ENCODE peak calls at places on chromosomes 7 and 10, in eight cellular contexts. G is ecto neural progenitor cell; S is T-helper 9 cell; C is suprapubic skin; W is stimulated activated CD4-positive, alpha-beta T cell treated with anti-CD3 and anti-CD28 coated beads, Interleukin-1b, Interleukin-23, amount 100 ng/mL, for 24 hours; V is NCI-H2029; B is tibial artery; H is glutamatergic neuron. Z is an unnamed sample.

GRCh38 chr10:75234017-75234682 is 1.6 kb downstream of the COMTD1 start:
- DNase-seq in W (peak), H (peak), B (peak), V (peak), G (peak), S (peak), C (peak), Z (peak)

GRCh38 chr7:78601728-78602127 is 803.2 kb downstream of the PHTF2 start:
- DNase-seq in C (no peak), W (no peak), G (no peak), H (no peak), B (no peak), S (no peak), V (no peak), Z (no peak)

GRCh38 chr10:96838529-96838928 is 6.4 kb downstream of the LCOR start:
- DNase-seq in B (no peak), V (no peak), C (no peak), H (no peak), S (no peak), W (no peak), G (no peak), Z (no peak)

GRCh38 chr10:4529266-4529665 is 296.7 kb upstream of the AKR1E2 start:
- DNase-seq in B (no peak), W (no peak), S (no peak), C (no peak), H (no peak), G (no peak), V (no peak), Z (no peak)

GRCh38 chr7:107029061-107029763 is 15.3 kb upstream of the PRKAR2B start:
- DNase-seq in G (no peak), S (no peak), H (no peak), W (no peak), V (no peak), C (no peak), B (no peak), Z (no peak)

GRCh38 chr7:51246258-51247245 is 70.1 kb downstream of the COBL start:
- DNase-seq in V (no peak), S (no peak), C (no peak), G (peak), W (no peak), H (no peak), B (no peak), Z (peak)

GRCh38 chr10:91758303-91759146 is 39.7 kb upstream of the TNKS2 start:
- DNase-seq in H (no peak), W (no peak), B (no peak), C (no peak), G (no peak), V (peak), S (no peak), Z (no peak)

GRCh38 chr10:120818301-120818700 is 32.9 kb upstream of the WDR11 start:
- DNase-seq in B (no peak), C (no peak), W (no peak), G (no peak), S (no peak), V (no peak), H (no peak), Z (no peak)

GRCh38 chr7:151114151-151115090 is 28.1 kb downstream of the AGAP3 start:
- DNase-seq in B (no peak), H (peak), G (peak), W (no peak), C (no peak), S (no peak), V (no peak), Z (no peak)

GRCh38 chr7:29884399-29885272 is 78.3 kb downstream of the WIPF3 start:
- DNase-seq in S (no peak), H (peak), V (peak), B (no peak), W (no peak), G (peak), C (no peak), Z (no peak)

GRCh38 chr10:58268454-58268945 is 462 bp upstream of the CISD1 start:
- DNase-seq in G (no peak), C (no peak), B (no peak), S (no peak), H (no peak), V (peak), W (no peak), Z (no peak)

GRCh38 chr10:114103286-114103685 is 59.6 kb downstream of the ADRB1 start:
- DNase-seq in C (no peak), W (no peak), V (peak), H (no peak), G (no peak), S (no peak), B (no peak), Z (no peak)

GRCh38 chr10:47361293-47361692 is 13.1 kb downstream of the RBP3 start:
- DNase-seq in H (peak), S (no peak), G (peak), C (peak), W (no peak), V (no peak), B (no peak), Z (peak)

GRCh38 chr10:10315989-10316388 is 701.7 kb upstream of the CELF2 start:
- DNase-seq in C (no peak), G (no peak), B (no peak), W (no peak), V (no peak), S (no peak), H (no peak), Z (no peak)

GRCh38 chr7:46811529-46811928 is 770.4 kb downstream of the TNS3 start:
- DNase-seq in V (no peak), H (peak), G (no peak), W (no peak), C (no peak), B (peak), S (no peak), Z (peak)

GRCh38 chr10:57919864-57920263 is 347.8 kb downstream of the IPMK start:
- DNase-seq in V (no peak), B (no peak), W (no peak), S (no peak), G (no peak), H (no peak), C (no peak), Z (no peak)

GRCh38 chr7:42070068-42070467 is 166.9 kb downstream of the GLI3 start:
- DNase-seq in B (no peak), G (no peak), H (no peak), W (no peak), C (no peak), V (no peak), S (no peak), Z (no peak)

GRCh38 chr7:4665661-4666060 is 16.4 kb upstream of the FOXK1 start:
- DNase-seq in S (no peak), W (no peak), C (no peak), B (no peak), H (no peak), V (no peak), G (no peak), Z (no peak)

GRCh38 chr10:72050873-72051272 is 37.5 kb downstream of the SPOCK2 start:
- DNase-seq in G (no peak), S (no peak), H (no peak), C (no peak), V (no peak), W (no peak), B (no peak), Z (no peak)

GRCh38 chr7:69840248-69840647 is 242.0 kb downstream of the AUTS2 start:
- DNase-seq in V (no peak), B (no peak), S (no peak), H (no peak), C (no peak), W (no peak), G (no peak), Z (no peak)

GRCh38 chr10:63697956-63698814 is 177.0 kb downstream of the REEP3 start:
- DNase-seq in V (no peak), C (no peak), H (no peak), G (no peak), B (no peak), S (no peak), W (no peak), Z (no peak)

GRCh38 chr10:22315455-22316285 is 518 bp upstream of the COMMD3 start:
- DNase-seq in C (peak), G (no peak), B (no peak), H (no peak), S (no peak), W (no peak), V (no peak), Z (no peak)

GRCh38 chr10:43380610-43381222 is 9.3 kb downstream of the FXYD4 start:
- DNase-seq in G (no peak), S (no peak), W (no peak), B (no peak), C (no peak), V (no peak), H (no peak), Z (peak)

GRCh38 chr10:57983226-57983870 is 284.3 kb downstream of the IPMK start:
- DNase-seq in W (no peak), S (no peak), G (no peak), V (no peak), H (no peak), B (no peak), C (no peak), Z (no peak)

GRCh38 chr7:66193146-66193725 is 11.9 kb upstream of the TPST1 start:
- DNase-seq in H (no peak), C (no peak), V (no peak), B (no peak), W (no peak), S (no peak), G (no peak), Z (no peak)

GRCh38 chr7:12861070-12861469 is 173.6 kb downstream of the ARL4A start:
- DNase-seq in C (no peak), W (no peak), S (no peak), G (no peak), V (no peak), B (no peak), H (no peak), Z (no peak)

GRCh38 chr7:121042899-121043298 is 54.4 kb downstream of the CPED1 start:
- DNase-seq in W (no peak), C (no peak), S (no peak), G (no peak), B (no peak), H (no peak), V (no peak), Z (no peak)

GRCh38 chr7:49037348-49038210 is 113.2 kb downstream of the CDC14C start:
- DNase-seq in B (no peak), W (no peak), G (no peak), H (no peak), C (no peak), S (no peak), V (no peak), Z (no peak)

GRCh38 chr7:69630292-69630691 is 32.0 kb downstream of the AUTS2 start:
- DNase-seq in G (no peak), C (no peak), S (no peak), V (no peak), H (no peak), B (no peak), W (no peak), Z (no peak)

GRCh38 chr7:78437118-78437517 is 638.5 kb downstream of the PHTF2 start:
- DNase-seq in C (no peak), G (no peak), V (no peak), W (no peak), B (no peak), S (no peak), H (no peak), Z (no peak)

GRCh38 chr7:99642099-99642498 is 25.4 kb downstream of the ZSCAN25 start:
- DNase-seq in G (no peak), H (no peak), W (no peak), B (no peak), S (no peak), V (no peak), C (no peak), Z (no peak)

GRCh38 chr10:62459072-62459471 is 84.9 kb downstream of the ZNF365 start:
- DNase-seq in G (no peak), C (no peak), V (no peak), S (no peak), H (no peak), B (no peak), W (no peak), Z (no peak)